ENCODE peak calls at places on chromosomes 11 and 22, in five cellular contexts. One of them, this sample, is unnamed.

GRCh38 chr11:73743045-73743444 is 17.8 kb downstream of the RAB6A start:
- DNase-seq in Peyer's patch: no peak
- DNase-seq in psoas muscle: no peak
- DNase-seq in MCF 10A: no peak
- DNase-seq in GM10248: no peak
- DNase-seq in this sample: no peak

GRCh38 chr11:8826145-8826786 is 84.7 kb upstream of the AKIP1 start:
- DNase-seq in Peyer's patch: no peak
- DNase-seq in psoas muscle: no peak
- DNase-seq in MCF 10A: peak
- DNase-seq in GM10248: no peak
- DNase-seq in this sample: no peak

GRCh38 chr11:73306977-73307322 is 1.1 kb upstream of the ARHGEF17 start:
- DNase-seq in Peyer's patch: no peak
- DNase-seq in psoas muscle: peak
- DNase-seq in MCF 10A: no peak
- DNase-seq in GM10248: no peak
- DNase-seq in this sample: peak

GRCh38 chr11:43556269-43556668 is 124.3 kb upstream of the HSD17B12 start:
- DNase-seq in Peyer's patch: no peak
- DNase-seq in psoas muscle: no peak
- DNase-seq in MCF 10A: no peak
- DNase-seq in GM10248: no peak
- DNase-seq in this sample: no peak

GRCh38 chr11:30917859-30918478 is 331.8 kb upstream of the MPPED2 start:
- DNase-seq in Peyer's patch: no peak
- DNase-seq in psoas muscle: no peak
- DNase-seq in MCF 10A: peak
- DNase-seq in GM10248: peak
- DNase-seq in this sample: no peak

GRCh38 chr11:61041755-61042518 is 60.4 kb upstream of the CD5 start:
- DNase-seq in Peyer's patch: peak
- DNase-seq in psoas muscle: no peak
- DNase-seq in MCF 10A: peak
- DNase-seq in GM10248: peak
- DNase-seq in this sample: no peak

GRCh38 chr11:103608566-103608965 is 427.9 kb upstream of the DDI1 start:
- DNase-seq in Peyer's patch: no peak
- DNase-seq in psoas muscle: no peak
- DNase-seq in MCF 10A: peak
- DNase-seq in GM10248: no peak
- DNase-seq in this sample: no peak

GRCh38 chr22:46799626-46800025 is 37.2 kb downstream of the TBC1D22A start:
- DNase-seq in Peyer's patch: no peak
- DNase-seq in psoas muscle: no peak
- DNase-seq in MCF 10A: no peak
- DNase-seq in GM10248: no peak
- DNase-seq in this sample: no peak

GRCh38 chr22:44661070-44661469 is 40.9 kb upstream of the PRR5 start:
- DNase-seq in Peyer's patch: no peak
- DNase-seq in psoas muscle: no peak
- DNase-seq in MCF 10A: no peak
- DNase-seq in GM10248: no peak
- DNase-seq in this sample: no peak

GRCh38 chr11:60756307-60757032 is at the start of gene MS4A15:
- DNase-seq in Peyer's patch: no peak
- DNase-seq in psoas muscle: no peak
- DNase-seq in MCF 10A: peak
- DNase-seq in GM10248: peak
- DNase-seq in this sample: no peak

GRCh38 chr11:18204220-18204619 is 31.6 kb downstream of the MRGPRX4 start:
- DNase-seq in Peyer's patch: no peak
- DNase-seq in psoas muscle: no peak
- DNase-seq in MCF 10A: no peak
- DNase-seq in GM10248: no peak
- DNase-seq in this sample: no peak

GRCh38 chr11:121757480-121758125 is 304.8 kb upstream of the SORL1-AS1 start:
- DNase-seq in Peyer's patch: no peak
- DNase-seq in psoas muscle: no peak
- DNase-seq in MCF 10A: no peak
- DNase-seq in GM10248: no peak
- DNase-seq in this sample: no peak

GRCh38 chr22:40406063-40406890 is 35.9 kb downstream of the SGSM3 start:
- DNase-seq in Peyer's patch: no peak
- DNase-seq in psoas muscle: no peak
- DNase-seq in MCF 10A: no peak
- DNase-seq in GM10248: no peak
- DNase-seq in this sample: no peak

GRCh38 chr22:17110791-17111550 is 10.2 kb downstream of the TMEM121B start:
- DNase-seq in Peyer's patch: no peak
- DNase-seq in psoas muscle: no peak
- DNase-seq in MCF 10A: no peak
- DNase-seq in GM10248: no peak
- DNase-seq in this sample: no peak

GRCh38 chr11:2862395-2862949 is 23.1 kb downstream of the CDKN1C start:
- DNase-seq in Peyer's patch: no peak
- DNase-seq in psoas muscle: no peak
- DNase-seq in MCF 10A: no peak
- DNase-seq in GM10248: no peak
- DNase-seq in this sample: no peak

GRCh38 chr11:96098511-96099241 is 174.8 kb upstream of the MTMR2 start:
- DNase-seq in Peyer's patch: no peak
- DNase-seq in psoas muscle: no peak
- DNase-seq in MCF 10A: peak
- DNase-seq in GM10248: no peak
- DNase-seq in this sample: no peak

GRCh38 chr11:85828640-85828978 is 17.7 kb upstream of the SYTL2 start:
- DNase-seq in Peyer's patch: no peak
- DNase-seq in psoas muscle: no peak
- DNase-seq in MCF 10A: no peak
- DNase-seq in GM10248: no peak
- DNase-seq in this sample: no peak

GRCh38 chr11:107648247-107648646 is 57.3 kb downstream of the ELMOD1 start:
- DNase-seq in Peyer's patch: no peak
- DNase-seq in psoas muscle: no peak
- DNase-seq in MCF 10A: no peak
- DNase-seq in GM10248: no peak
- DNase-seq in this sample: no peak

GRCh38 chr11:68545796-68546195 is 85.2 kb downstream of the PPP6R3 start:
- DNase-seq in Peyer's patch: no peak
- DNase-seq in psoas muscle: no peak
- DNase-seq in MCF 10A: no peak
- DNase-seq in GM10248: no peak
- DNase-seq in this sample: no peak

DNA sequence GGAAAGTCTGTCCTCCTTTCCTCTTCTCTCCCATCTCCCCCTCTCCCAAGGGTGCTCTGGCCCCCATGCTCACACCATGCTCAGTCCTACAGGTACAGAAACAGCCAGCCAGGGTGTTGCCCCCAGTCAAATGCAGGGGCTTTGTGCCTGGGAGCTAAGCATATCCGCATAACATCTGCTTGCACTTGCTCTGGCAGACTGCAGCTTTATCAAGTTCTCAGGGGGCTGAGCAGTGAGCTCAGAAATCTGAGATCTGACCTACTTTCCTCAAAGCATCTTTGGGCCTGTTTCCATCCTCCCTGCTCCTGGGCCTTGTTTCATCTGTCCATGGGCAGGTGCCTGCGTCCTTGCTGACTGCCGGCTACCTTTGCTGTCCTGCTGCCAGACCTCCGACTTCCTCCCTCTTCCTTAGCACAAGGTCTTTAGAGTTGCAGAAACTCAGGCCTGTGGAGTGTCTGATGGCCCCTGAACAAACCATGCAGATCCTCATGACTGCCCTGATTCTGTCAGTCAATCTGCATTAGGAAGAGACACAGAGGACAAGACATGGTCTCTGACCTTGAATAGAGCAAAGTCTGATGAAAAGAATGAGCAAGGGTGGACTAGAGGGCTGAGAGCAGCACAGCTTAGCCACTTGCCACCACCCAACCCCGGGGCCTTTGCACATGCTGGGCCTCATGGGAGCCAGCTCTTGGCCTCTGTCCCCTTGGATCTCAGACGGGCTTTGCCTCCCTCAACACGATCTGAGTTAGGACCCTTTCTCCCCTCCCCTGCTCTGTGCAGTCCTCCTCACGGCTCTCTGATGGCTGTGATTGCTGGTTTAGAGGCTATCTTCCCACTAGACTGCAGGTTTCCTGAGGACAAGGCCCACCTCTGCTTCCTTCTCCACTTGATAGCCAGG is 131.4 kb upstream of the B3GAT1 start:
- DNase-seq in Peyer's patch: no peak
- DNase-seq in psoas muscle: no peak
- DNase-seq in MCF 10A: no peak
- DNase-seq in GM10248: no peak
- DNase-seq in this sample: no peak
- TF ChIP-seq CTCF in Peyer's patch: no peak
- TF ChIP-seq CTCF in psoas muscle: no peak
- TF ChIP-seq CTCF in MCF 10A: no peak
- TF ChIP-seq CTCF in GM10248: no peak
- TF ChIP-seq CTCF in this sample: no peak

GRCh38 chr11:15705886-15706285 is 591.2 kb downstream of the INSC start:
- DNase-seq in Peyer's patch: no peak
- DNase-seq in psoas muscle: no peak
- DNase-seq in MCF 10A: no peak
- DNase-seq in GM10248: no peak
- DNase-seq in this sample: no peak

GRCh38 chr11:15710593-15711260 is 596.0 kb downstream of the INSC start:
- DNase-seq in Peyer's patch: no peak
- DNase-seq in psoas muscle: no peak
- DNase-seq in MCF 10A: no peak
- DNase-seq in GM10248: no peak
- DNase-seq in this sample: no peak

GRCh38 chr11:15711311-15711710 is 596.6 kb downstream of the INSC start:
- DNase-seq in Peyer's patch: no peak
- DNase-seq in psoas muscle: no peak
- DNase-seq in MCF 10A: no peak
- DNase-seq in GM10248: no peak
- DNase-seq in this sample: no peak

GRCh38 chr11:15707194-15707593 is 592.5 kb downstream of the INSC start:
- DNase-seq in Peyer's patch: no peak
- DNase-seq in psoas muscle: no peak
- DNase-seq in MCF 10A: no peak
- DNase-seq in GM10248: no peak
- DNase-seq in this sample: no peak

DNA sequence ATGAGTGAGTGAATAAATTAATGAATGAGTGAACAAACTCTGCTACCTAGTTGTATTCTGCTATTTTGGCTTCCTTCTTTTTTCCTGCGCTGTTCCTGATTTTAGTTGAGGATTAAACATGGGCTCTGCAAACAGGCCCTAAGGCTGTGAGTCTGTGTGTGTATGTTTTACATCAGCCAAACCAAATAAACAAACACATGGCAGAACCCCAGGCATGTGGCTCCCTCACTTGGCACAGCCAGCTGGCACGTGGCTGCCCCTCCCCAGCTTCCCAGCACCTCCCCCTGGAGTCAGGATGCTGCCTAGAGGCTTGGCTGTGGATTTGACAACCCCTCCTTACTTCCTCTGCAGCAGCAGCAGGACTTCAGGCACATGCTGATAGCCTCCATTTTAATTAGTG is 593.2 kb downstream of the INSC start:
- DNase-seq in Peyer's patch: no peak
- DNase-seq in psoas muscle: no peak
- DNase-seq in MCF 10A: peak
- DNase-seq in GM10248: no peak
- DNase-seq in this sample: no peak
- TF ChIP-seq CTCF in Peyer's patch: no peak
- TF ChIP-seq CTCF in psoas muscle: no peak
- TF ChIP-seq CTCF in MCF 10A: no peak
- TF ChIP-seq CTCF in GM10248: no peak
- TF ChIP-seq CTCF in this sample: no peak

GRCh38 chr11:62588966-62589637 is 2.2 kb downstream of the TUT1 start:
- DNase-seq in Peyer's patch: no peak
- DNase-seq in psoas muscle: no peak
- DNase-seq in MCF 10A: no peak
- DNase-seq in GM10248: no peak
- DNase-seq in this sample: peak
- TF ChIP-seq CTCF in Peyer's patch: no peak
- TF ChIP-seq CTCF in psoas muscle: peak
- TF ChIP-seq CTCF in MCF 10A: no peak
- TF ChIP-seq CTCF in GM10248: peak
- TF ChIP-seq CTCF in this sample: no peak

DNA sequence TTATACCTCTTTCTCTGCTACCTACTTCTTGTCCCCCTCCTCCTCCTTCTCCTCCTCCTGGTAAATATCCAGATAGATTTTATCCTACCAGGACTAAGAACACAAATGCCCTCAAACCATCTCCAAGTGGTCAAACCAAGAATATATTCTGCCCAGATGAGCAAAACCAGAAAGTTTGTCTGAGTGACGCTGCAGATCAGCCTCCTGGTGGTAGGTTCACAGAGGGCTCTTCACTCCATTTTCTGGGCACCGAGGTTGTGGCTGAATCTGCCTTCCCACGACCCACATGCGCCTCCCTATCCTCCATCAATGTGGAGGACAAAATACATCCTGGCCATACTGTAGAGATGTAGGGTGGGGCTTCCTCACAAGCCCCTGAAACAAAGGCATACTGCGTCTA is 543.6 kb downstream of the MN1 start:
- DNase-seq in Peyer's patch: no peak
- DNase-seq in psoas muscle: no peak
- DNase-seq in MCF 10A: no peak
- DNase-seq in GM10248: no peak
- DNase-seq in this sample: no peak
- TF ChIP-seq CTCF in Peyer's patch: no peak
- TF ChIP-seq CTCF in psoas muscle: no peak
- TF ChIP-seq CTCF in MCF 10A: no peak
- TF ChIP-seq CTCF in GM10248: no peak
- TF ChIP-seq CTCF in this sample: no peak

GRCh38 chr22:49475253-49475652 is 352.4 kb downstream of the BRD1 start:
- DNase-seq in Peyer's patch: no peak
- DNase-seq in psoas muscle: no peak
- DNase-seq in MCF 10A: no peak
- DNase-seq in GM10248: no peak
- DNase-seq in this sample: no peak

GRCh38 chr22:49473286-49473685 is 354.4 kb downstream of the BRD1 start:
- DNase-seq in Peyer's patch: no peak
- DNase-seq in psoas muscle: no peak
- DNase-seq in MCF 10A: no peak
- DNase-seq in GM10248: no peak
- DNase-seq in this sample: no peak

GRCh38 chr22:49479566-49479965 is 348.1 kb downstream of the BRD1 start:
- DNase-seq in Peyer's patch: no peak
- DNase-seq in psoas muscle: no peak
- DNase-seq in MCF 10A: no peak
- DNase-seq in GM10248: no peak
- DNase-seq in this sample: no peak

GRCh38 chr22:49476800-49477400 is 350.8 kb downstream of the BRD1 start:
- DNase-seq in Peyer's patch: no peak
- DNase-seq in psoas muscle: no peak
- DNase-seq in MCF 10A: no peak
- DNase-seq in GM10248: no peak
- DNase-seq in this sample: no peak

GRCh38 chr22:49476176-49476575 is 351.5 kb downstream of the BRD1 start:
- DNase-seq in Peyer's patch: no peak
- DNase-seq in psoas muscle: no peak
- DNase-seq in MCF 10A: no peak
- DNase-seq in GM10248: no peak
- DNase-seq in this sample: no peak
- TF ChIP-seq CTCF in Peyer's patch: no peak
- TF ChIP-seq CTCF in psoas muscle: no peak
- TF ChIP-seq CTCF in MCF 10A: no peak
- TF ChIP-seq CTCF in GM10248: no peak
- TF ChIP-seq CTCF in this sample: no peak

This sample was measured in left lung.